ENCODE peak calls at places on chromosomes 12 and 14, in eight cellular contexts. T is cardiac fibroblast, U is endodermal cell, K is MM.1S, J is upper lobe of right lung, H is astrocyte of the spinal cord, W is choroid plexus epithelial cell, C is colonic mucosa. V is an unnamed sample.

GRCh38 chr12:122672515-122672914 is 30.6 kb downstream of the HCAR2 start:
- DNase-seq in T (no peak), U (peak), K (no peak), J (no peak), H (no peak), W (no peak), C (no peak), V (no peak)

GRCh38 chr14:38662781-38663180 is 406.9 kb upstream of the CLEC14A start:
- DNase-seq in T (no peak), U (no peak), K (no peak), J (peak), H (no peak), W (no peak), C (no peak), V (no peak)

GRCh38 chr14:87430810-87431209 is 562.2 kb downstream of the GALC start:
- DNase-seq in T (no peak), U (no peak), K (no peak), J (no peak), H (no peak), W (peak), C (no peak), V (no peak)

GRCh38 chr14:76829016-76829365 is 2.8 kb downstream of the LRRC74A start:
- DNase-seq in T (peak), U (peak), K (no peak), J (no peak), H (no peak), W (no peak), C (no peak), V (no peak)

GRCh38 chr12:89160716-89161123 is 191.6 kb downstream of the DUSP6 start:
- DNase-seq in T (peak), U (no peak), K (no peak), J (peak), H (peak), W (peak), C (peak), V (peak)

GRCh38 chr12:14239935-14240872 is 125.3 kb upstream of the ATF7IP start:
- DNase-seq in T (no peak), U (peak), K (peak), J (no peak), H (no peak), W (no peak), C (peak), V (no peak)

GRCh38 chr12:69966409-69966808 is 141.4 kb downstream of the MYRFL start:
- DNase-seq in T (peak), U (peak), K (no peak), J (no peak), H (peak), W (peak), C (no peak), V (no peak)

GRCh38 chr12:108831309-108831991 is 25.9 kb downstream of the SSH1 start:
- DNase-seq in T (no peak), U (no peak), K (peak), J (no peak), H (no peak), W (no peak), C (no peak), V (no peak)

GRCh38 chr14:82776958-82777357 is 1243.3 kb upstream of the SEL1L start:
- DNase-seq in T (no peak), U (no peak), K (no peak), J (no peak), H (no peak), W (no peak), C (no peak), V (no peak)

GRCh38 chr12:89151536-89151935 is 200.8 kb downstream of the DUSP6 start:
- DNase-seq in T (no peak), U (no peak), K (no peak), J (no peak), H (no peak), W (no peak), C (no peak), V (no peak)

GRCh38 chr12:113860950-113861349 is 105.2 kb downstream of the RBM19 start:
- DNase-seq in T (peak), U (peak), K (no peak), J (no peak), H (peak), W (peak), C (no peak), V (peak)

GRCh38 chr12:72295744-72296143 is 23.6 kb downstream of the TRHDE start:
- DNase-seq in T (no peak), U (no peak), K (no peak), J (no peak), H (peak), W (peak), C (no peak), V (no peak)

GRCh38 chr12:23055004-23055403 is 430.0 kb downstream of the ETNK1 start:
- DNase-seq in T (peak), U (peak), K (peak), J (no peak), H (peak), W (peak), C (peak), V (no peak)

GRCh38 chr12:57086951-57087688 is 1.8 kb upstream of the NAB2 start:
- DNase-seq in T (peak), U (peak), K (peak), J (peak), H (peak), W (peak), C (peak), V (peak)

GRCh38 chr14:64680013-64680674 is 24.1 kb upstream of the PLEKHG3 start:
- DNase-seq in T (no peak), U (no peak), K (no peak), J (no peak), H (no peak), W (no peak), C (no peak), V (no peak)

GRCh38 chr12:62640910-62641448 is 174.4 kb downstream of the MON2 start:
- DNase-seq in T (peak), U (peak), K (peak), J (no peak), H (peak), W (peak), C (no peak), V (no peak)

GRCh38 chr12:132367401-132367851 is 38.0 kb upstream of the GALNT9 start:
- DNase-seq in T (peak), U (no peak), K (no peak), J (peak), H (no peak), W (peak), C (no peak), V (no peak)

GRCh38 chr12:45208604-45209487 is 7.0 kb upstream of the ANO6 start:
- DNase-seq in T (peak), U (no peak), K (no peak), J (no peak), H (peak), W (peak), C (no peak), V (no peak)

GRCh38 chr14:103531421-103532215 is 2.6 kb downstream of the TRMT61A start:
- DNase-seq in T (no peak), U (no peak), K (no peak), J (no peak), H (no peak), W (no peak), C (no peak), V (no peak)

GRCh38 chr14:85517113-85517688 is 12.7 kb upstream of the FLRT2 start:
- DNase-seq in T (no peak), U (no peak), K (no peak), J (no peak), H (no peak), W (no peak), C (no peak), V (no peak)

GRCh38 chr14:60079723-60080122 is 12.0 kb upstream of the PCNX4 start:
- DNase-seq in T (no peak), U (no peak), K (no peak), J (no peak), H (no peak), W (peak), C (no peak), V (no peak)

GRCh38 chr12:121214171-121214777 is 4.3 kb downstream of the P2RX4 start:
- DNase-seq in T (peak), U (no peak), K (no peak), J (no peak), H (no peak), W (peak), C (no peak), V (peak)

GRCh38 chr14:91048256-91048655 is 12.2 kb downstream of the RPS6KA5 start:
- DNase-seq in T (no peak), U (no peak), K (no peak), J (no peak), H (no peak), W (no peak), C (no peak), V (no peak)

GRCh38 chr14:96083667-96084320 is 44.6 kb downstream of the C14orf132 start:
- DNase-seq in T (no peak), U (no peak), K (no peak), J (peak), H (no peak), W (no peak), C (no peak), V (no peak)

GRCh38 chr12:14768823-14769405 is 34.4 kb downstream of the WBP11 start:
- DNase-seq in T (peak), U (peak), K (no peak), J (no peak), H (peak), W (peak), C (peak), V (no peak)

GRCh38 chr12:90366286-90366685 is 588.7 kb downstream of the CCER1 start:
- DNase-seq in T (peak), U (no peak), K (no peak), J (no peak), H (peak), W (peak), C (no peak), V (peak)

GRCh38 chr12:29160230-29160629 is 11.2 kb downstream of the FAR2 start:
- DNase-seq in T (no peak), U (no peak), K (no peak), J (no peak), H (no peak), W (no peak), C (no peak), V (no peak)

GRCh38 chr12:111438501-111438900 is 32.8 kb downstream of the SH2B3 start:
- DNase-seq in T (peak), U (peak), K (no peak), J (no peak), H (peak), W (peak), C (no peak), V (no peak)

GRCh38 chr14:52918486-52918885 is 32.4 kb downstream of the FERMT2 start:
- DNase-seq in T (peak), U (no peak), K (peak), J (no peak), H (peak), W (peak), C (no peak), V (no peak)

GRCh38 chr12:110001596-110001995 is 2.4 kb downstream of the ANKRD13A start:
- DNase-seq in T (no peak), U (no peak), K (no peak), J (no peak), H (peak), W (no peak), C (no peak), V (peak)

GRCh38 chr12:130988261-130989175 is 34.8 kb downstream of the ADGRD1 start:
- DNase-seq in T (no peak), U (peak), K (no peak), J (peak), H (no peak), W (no peak), C (no peak), V (no peak)

GRCh38 chr12:75862692-75863471 is 168.7 kb downstream of the PHLDA1 start:
- DNase-seq in T (peak), U (no peak), K (no peak), J (no peak), H (peak), W (peak), C (no peak), V (no peak)

GRCh38 chr12:25063873-25064598 is 115.1 kb upstream of the BCAT1 start:
- DNase-seq in T (no peak), U (peak), K (no peak), J (no peak), H (no peak), W (no peak), C (no peak), V (no peak)

GRCh38 chr12:116727902-116728301 is 10.0 kb downstream of the SPRING1 start:
- DNase-seq in T (no peak), U (no peak), K (no peak), J (no peak), H (no peak), W (peak), C (no peak), V (no peak)

GRCh38 chr12:39127401-39127800 is 222.0 kb upstream of the CPNE8 start:
- DNase-seq in T (peak), U (no peak), K (no peak), J (no peak), H (peak), W (no peak), C (peak), V (no peak)

GRCh38 chr12:127144770-127145169 is 1122.2 kb upstream of the TMEM132C start:
- DNase-seq in T (no peak), U (no peak), K (no peak), J (no peak), H (no peak), W (no peak), C (no peak), V (no peak)

GRCh38 chr12:47636908-47637780 is 68.7 kb downstream of the RPAP3 start:
- DNase-seq in T (peak), U (peak), K (peak), J (peak), H (no peak), W (peak), C (peak), V (no peak)

GRCh38 chr12:6754406-6754805 is 1.5 kb upstream of the MLF2 start:
- DNase-seq in T (no peak), U (no peak), K (no peak), J (no peak), H (no peak), W (no peak), C (no peak), V (no peak)

GRCh38 chr12:6751767-6752166 is 1.2 kb downstream of the MLF2 start:
- DNase-seq in T (no peak), U (no peak), K (no peak), J (no peak), H (no peak), W (no peak), C (no peak), V (no peak)

GRCh38 chr12:6752181-6752930 is 585 bp downstream of the MLF2 start:
- DNase-seq in T (peak), U (peak), K (no peak), J (no peak), H (peak), W (peak), C (peak), V (no peak)

GRCh38 chr12:6753772-6754356 is 923 bp upstream of the MLF2 start:
- DNase-seq in T (no peak), U (no peak), K (peak), J (no peak), H (no peak), W (no peak), C (peak), V (no peak)

GRCh38 chr12:6752931-6753771 is at the start of gene MLF2:
- DNase-seq in T (peak), U (peak), K (peak), J (peak), H (peak), W (peak), C (peak), V (peak)
- TF ChIP-seq CTCF in T (no peak), U (peak), K (no peak), J (no peak), H (peak), W (no peak), C (peak), V (no peak)

GRCh38 chr12:54601841-54602240 is 13.4 kb upstream of the PPP1R1A start:
- DNase-seq in T (no peak), U (peak), K (peak), J (no peak), H (no peak), W (peak), C (no peak), V (no peak)
- H3K4me3 ChIP-seq in T (no peak), U (no peak), K (peak), J (no peak), H (no peak), W (no peak), C (no peak), V (no peak)

GRCh38 chr12:53044052-53044581 is 5.7 kb upstream of the TNS2 start:
- DNase-seq in T (peak), U (peak), K (no peak), J (no peak), H (no peak), W (no peak), C (peak), V (no peak)

GRCh38 chr12:53046655-53047220 is 3.1 kb upstream of the TNS2 start:
- DNase-seq in T (peak), U (peak), K (peak), J (peak), H (peak), W (peak), C (peak), V (peak)

GRCh38 chr12:53045646-53046045 is 4.2 kb upstream of the TNS2 start:
- DNase-seq in T (no peak), U (peak), K (no peak), J (no peak), H (no peak), W (no peak), C (peak), V (no peak)

GRCh38 chr12:53042607-53043454 is 7.0 kb upstream of the TNS2 start:
- DNase-seq in T (no peak), U (peak), K (no peak), J (no peak), H (no peak), W (no peak), C (no peak), V (no peak)

DNA sequence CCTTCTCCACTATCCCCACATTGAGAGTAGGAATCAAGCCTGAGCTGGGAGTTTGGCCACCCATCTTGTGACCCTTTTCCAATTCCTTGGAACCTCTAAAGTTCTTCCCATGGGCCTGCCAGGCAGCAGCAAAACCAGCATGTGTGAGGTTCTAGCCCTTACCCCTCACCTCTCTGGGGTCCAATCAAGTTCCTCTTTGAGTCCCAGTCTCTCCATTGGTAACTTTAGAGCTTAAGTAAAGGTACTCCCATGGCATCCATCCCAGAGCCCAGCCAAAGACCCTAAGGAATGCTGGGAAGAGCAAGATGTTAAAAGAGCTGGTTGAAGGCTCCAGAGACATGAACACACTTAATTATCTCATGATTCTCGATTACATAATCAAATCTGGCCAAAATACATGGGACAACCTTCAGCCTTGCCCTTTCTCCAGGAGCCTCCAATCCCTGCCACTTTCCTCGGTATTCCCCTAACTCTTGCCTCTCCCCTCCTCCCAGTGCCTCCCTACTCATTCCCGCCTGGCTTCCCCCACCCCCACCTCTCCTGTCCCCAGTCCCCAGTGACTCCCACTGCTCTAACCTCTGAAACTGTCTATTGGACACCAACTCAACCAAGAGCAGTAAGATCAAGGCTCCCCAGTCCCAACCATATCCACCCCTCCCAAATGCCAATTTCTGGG is 4.8 kb upstream of the TNS2 start:
- DNase-seq in T (peak), U (peak), K (no peak), J (no peak), H (no peak), W (no peak), C (no peak), V (no peak)
- TF ChIP-seq CTCF in T (no peak), U (no peak), K (no peak), J (no peak), H (no peak), W (no peak), C (no peak), V (no peak)

DNA sequence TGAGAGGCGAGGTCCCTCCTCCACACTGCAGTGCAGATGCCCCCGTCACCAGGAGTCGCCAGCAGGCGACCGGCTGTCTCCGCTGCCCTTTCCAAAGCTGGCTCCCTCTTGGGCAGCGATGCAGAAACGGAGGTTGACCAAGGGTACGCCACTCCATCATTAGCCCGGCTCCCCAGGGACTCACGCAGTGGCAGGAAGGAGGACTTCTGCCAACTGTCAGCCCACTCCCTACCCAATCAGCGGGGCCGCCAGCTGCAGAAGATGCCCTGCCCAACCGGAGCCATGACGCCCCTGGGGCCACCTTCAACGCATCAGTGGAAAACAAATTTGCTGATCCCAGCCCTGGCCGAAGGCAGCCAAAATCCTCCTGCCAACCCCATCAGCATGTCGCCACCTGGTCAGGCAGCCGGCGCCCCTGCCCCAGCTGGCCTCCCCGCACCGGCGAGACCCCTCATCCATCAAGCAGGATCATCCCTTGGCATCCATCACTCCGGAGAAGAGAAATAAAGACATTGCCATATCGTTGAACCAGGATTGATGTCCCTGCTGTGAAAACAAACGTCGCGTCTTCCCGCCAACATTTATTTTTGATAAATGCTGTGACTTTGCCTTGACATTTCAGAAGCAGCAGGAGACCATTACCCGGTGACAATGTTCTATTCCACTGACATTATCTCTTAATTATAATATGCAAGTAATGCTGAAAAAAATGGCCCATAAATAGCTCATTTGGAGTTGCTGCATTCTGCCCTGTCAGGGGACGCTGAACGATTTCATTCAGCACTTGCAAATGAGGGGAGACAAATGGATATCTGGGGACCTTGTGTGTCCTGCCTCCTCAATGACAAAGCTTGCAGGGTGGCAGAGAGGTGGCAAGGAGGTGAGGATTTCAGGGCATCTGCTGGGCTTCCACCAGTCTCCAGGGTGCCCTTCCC is 105.1 kb downstream of the SCARB1 start:
- DNase-seq in T (no peak), U (no peak), K (no peak), J (no peak), H (no peak), W (no peak), C (no peak), V (no peak)
- H3K4me3 ChIP-seq in T (no peak), U (no peak), K (no peak), J (no peak), H (no peak), W (no peak), C (no peak), V (no peak)

GRCh38 chr14:97180304-97181200 is 383.4 kb downstream of the VRK1 start:
- DNase-seq in T (peak), U (peak), K (no peak), J (no peak), H (peak), W (no peak), C (no peak), V (peak)

GRCh38 chr14:97177635-97178034 is 380.5 kb downstream of the VRK1 start:
- DNase-seq in T (no peak), U (no peak), K (no peak), J (no peak), H (peak), W (no peak), C (no peak), V (no peak)

GRCh38 chr14:97178781-97179180 is 381.6 kb downstream of the VRK1 start:
- DNase-seq in T (peak), U (no peak), K (no peak), J (no peak), H (no peak), W (no peak), C (no peak), V (peak)

GRCh38 chr14:97179573-97179972 is 382.4 kb downstream of the VRK1 start:
- DNase-seq in T (no peak), U (no peak), K (no peak), J (no peak), H (no peak), W (no peak), C (no peak), V (no peak)

GRCh38 chr14:97177016-97177415 is 379.8 kb downstream of the VRK1 start:
- DNase-seq in T (no peak), U (peak), K (peak), J (no peak), H (no peak), W (no peak), C (no peak), V (no peak)
- TF ChIP-seq CTCF in T (no peak), U (peak), K (peak), J (peak), H (peak), W (no peak), C (no peak), V (peak)